ENCODE peak calls at places on chromosomes 1 and 21, in seven cellular contexts. V, F, K, W, I, L and Q are unnamed samples.

GRCh38 chr1:241635556-241636179 is 4.5 kb downstream of the CHML start:
- DNase-seq in V (no peak), F (no peak), K (no peak), W (no peak), I (no peak), L (no peak), Q (no peak)

GRCh38 chr21:20970691-20971090 is 27.5 kb upstream of the NCAM2 start:
- DNase-seq in V (no peak), F (no peak), K (no peak), W (no peak), I (no peak), L (no peak), Q (no peak)

GRCh38 chr1:6577831-6578525 is 1.8 kb upstream of the ZBTB48 start:
- DNase-seq in V (no peak), F (no peak), K (no peak), W (no peak), I (no peak), L (no peak), Q (no peak)

GRCh38 chr1:41492341-41492848 is 7.9 kb upstream of the EDN2 start:
- DNase-seq in V (no peak), F (peak), K (peak), W (no peak), I (no peak), L (no peak), Q (peak)

GRCh38 chr1:110035236-110035752 is 870 bp downstream of the STRIP1 start:
- DNase-seq in V (no peak), F (no peak), K (no peak), W (no peak), I (no peak), L (no peak), Q (no peak)

GRCh38 chr1:84940481-84940880 is 47.5 kb upstream of the LPAR3 start:
- DNase-seq in V (no peak), F (no peak), K (no peak), W (no peak), I (no peak), L (no peak), Q (no peak)

GRCh38 chr1:31775170-31775569 is 11.0 kb upstream of the ADGRB2 start:
- DNase-seq in V (no peak), F (no peak), K (no peak), W (no peak), I (no peak), L (no peak), Q (no peak)

GRCh38 chr1:202320081-202320405 is 21.7 kb downstream of the UBE2T start:
- DNase-seq in V (no peak), F (no peak), K (no peak), W (no peak), I (no peak), L (no peak), Q (no peak)